ENCODE peak calls at places on chromosome 1, in five cellular contexts. M is body of pancreas; A is CD8-positive, alpha-beta memory T cell; K is lower lobe of right lung; G is stomach. L is an unnamed sample.
A peak's percentile ranks its signal among the peaks of the same experiment; 100 is the strongest.

GRCh38 chr1:150808134-150808533 is at the start of gene CTSK:
- DNase-seq in M (no peak), A (no peak), K (no peak), G (no peak), L (no peak)

GRCh38 chr1:31556481-31557006 is 19.8 kb upstream of the TINAGL1 start:
- DNase-seq in M (no peak), A (no peak), K (no peak), G (no peak), L (no peak)

GRCh38 chr1:55823521-55824296 is 608.5 kb upstream of the USP24 start:
- DNase-seq in M (no peak), A (no peak), K (no peak), G (no peak), L (no peak)

GRCh38 chr1:29785554-29785953 is 549.2 kb downstream of the PTPRU start:
- DNase-seq in M (no peak), A (no peak), K (no peak), G (no peak), L (no peak)

GRCh38 chr1:67793562-67793961 is 39.7 kb downstream of the GNG12 start:
- DNase-seq in M (no peak), A (no peak), K (no peak), G (no peak), L (no peak)

GRCh38 chr1:31483012-31483946 is 70.3 kb downstream of the SERINC2 start:
- DNase-seq in M (peak; percentile 75), A (no peak), K (no peak), G (peak; percentile 54), L (peak; percentile 71)

GRCh38 chr1:205088341-205088740 is 4.1 kb upstream of the TMEM81 start:
- DNase-seq in M (no peak), A (no peak), K (no peak), G (no peak), L (no peak)

GRCh38 chr1:201754353-201754752 is 74.6 kb upstream of the IPO9 start:
- DNase-seq in M (no peak), A (no peak), K (no peak), G (no peak), L (no peak)

GRCh38 chr1:48789903-48790302 is 13.2 kb upstream of the BEND5 start:
- DNase-seq in M (no peak), A (no peak), K (no peak), G (no peak), L (no peak)

GRCh38 chr1:56676571-56677035 is 31.5 kb downstream of the PRKAA2 start:
- DNase-seq in M (no peak), A (no peak), K (no peak), G (no peak), L (no peak)

GRCh38 chr1:206808615-206809014 is 36.3 kb upstream of the IL10 start:
- DNase-seq in M (peak; percentile 22), A (peak; percentile 69), K (no peak), G (no peak), L (no peak)

GRCh38 chr1:185401019-185401418 is 84.0 kb upstream of the IVNS1ABP start:
- DNase-seq in M (no peak), A (no peak), K (no peak), G (no peak), L (no peak)

GRCh38 chr1:248873993-248874671 is 15.2 kb upstream of the ZNF692 start:
- DNase-seq in M (peak; percentile 85), A (peak; percentile 93), K (peak; percentile 69), G (peak; percentile 76), L (peak; percentile 66)

GRCh38 chr1:9798236-9799130 is 25.3 kb downstream of the CLSTN1 start:
- DNase-seq in M (no peak), A (no peak), K (no peak), G (no peak), L (no peak)

GRCh38 chr1:108719253-108719652 is 6.5 kb downstream of the FNDC7 start:
- DNase-seq in M (no peak), A (no peak), K (no peak), G (no peak), L (no peak)

GRCh38 chr1:6850537-6850936 is 65.3 kb downstream of the CAMTA1 start:
- DNase-seq in M (no peak), A (no peak), K (no peak), G (no peak), L (no peak)

GRCh38 chr1:44848456-44849181 is 5.6 kb upstream of the PTCH2 start:
- DNase-seq in M (no peak), A (no peak), K (no peak), G (no peak), L (no peak)

GRCh38 chr1:89692601-89693503 is 59.9 kb downstream of the LRRC8C start:
- DNase-seq in M (no peak), A (no peak), K (no peak), G (no peak), L (no peak)

GRCh38 chr1:168483531-168483930 is 60.3 kb downstream of the XCL2 start:
- DNase-seq in M (no peak), A (no peak), K (no peak), G (no peak), L (no peak)

GRCh38 chr1:32765561-32766327 is 51.4 kb downstream of the YARS1 start:
- DNase-seq in M (no peak), A (no peak), K (peak; percentile 41), G (no peak), L (no peak)

GRCh38 chr1:119286587-119287181 is 81.9 kb upstream of the HAO2 start:
- DNase-seq in M (peak; percentile 9), A (no peak), K (no peak), G (no peak), L (peak; percentile 37)

GRCh38 chr1:204258213-204259115 is 44.7 kb upstream of the GOLT1A start:
- DNase-seq in M (peak; percentile 78), A (no peak), K (peak; percentile 75), G (peak; percentile 67), L (peak; percentile 81)

GRCh38 chr1:192807968-192808587 is 761 bp upstream of the RGS2 start:
- DNase-seq in M (no peak), A (no peak), K (no peak), G (no peak), L (no peak)

GRCh38 chr1:219518168-219518905 is 94.6 kb downstream of the ZC3H11B start:
- DNase-seq in M (no peak), A (no peak), K (no peak), G (no peak), L (peak; percentile 16)

GRCh38 chr1:210132582-210132981 is 100.0 kb upstream of the SERTAD4 start:
- DNase-seq in M (no peak), A (no peak), K (no peak), G (no peak), L (no peak)

GRCh38 chr1:182383037-182383661 is 8.4 kb downstream of the GLUL start:
- DNase-seq in M (no peak), A (no peak), K (no peak), G (no peak), L (no peak)
- H3K27ac ChIP-seq in M (no peak overlapping the region), A (no peak overlapping the region), K (peak overlapping the region; percentile 1), G (peak overlapping the region; percentile 99), L (no peak overlapping the region)

GRCh38 chr1:99993468-99993845 is 23.7 kb downstream of the SLC35A3 start:
- DNase-seq in M (no peak), A (no peak), K (no peak), G (no peak), L (no peak)

GRCh38 chr1:99996951-99997350 is 27.2 kb downstream of the SLC35A3 start:
- DNase-seq in M (no peak), A (no peak), K (no peak), G (no peak), L (no peak)

GRCh38 chr1:99994496-99994895 is 24.7 kb downstream of the SLC35A3 start:
- DNase-seq in M (no peak), A (no peak), K (no peak), G (no peak), L (no peak)

GRCh38 chr1:99992044-99992722 is 22.4 kb downstream of the SLC35A3 start:
- DNase-seq in M (no peak), A (no peak), K (no peak), G (no peak), L (no peak)

GRCh38 chr1:99992760-99993467 is 23.1 kb downstream of the SLC35A3 start:
- DNase-seq in M (no peak), A (no peak), K (no peak), G (no peak), L (no peak)
- H3K4me3 ChIP-seq in M (no peak overlapping the region), A (no peak overlapping the region), K (no peak overlapping the region), G (no peak overlapping the region), L (no peak overlapping the region)

GRCh38 chr1:64984737-64985136 is 18.4 kb upstream of the JAK1 start:
- DNase-seq in M (no peak), A (no peak), K (no peak), G (no peak), L (no peak)

GRCh38 chr1:64984106-64984505 is 17.8 kb upstream of the JAK1 start:
- DNase-seq in M (no peak), A (no peak), K (no peak), G (no peak), L (no peak)

GRCh38 chr1:64983110-64983509 is 16.8 kb upstream of the JAK1 start:
- DNase-seq in M (no peak), A (no peak), K (no peak), G (no peak), L (peak; percentile 65)

GRCh38 chr1:64982134-64982533 is 15.8 kb upstream of the JAK1 start:
- DNase-seq in M (no peak), A (no peak), K (no peak), G (peak; percentile 27), L (no peak)

DNA sequence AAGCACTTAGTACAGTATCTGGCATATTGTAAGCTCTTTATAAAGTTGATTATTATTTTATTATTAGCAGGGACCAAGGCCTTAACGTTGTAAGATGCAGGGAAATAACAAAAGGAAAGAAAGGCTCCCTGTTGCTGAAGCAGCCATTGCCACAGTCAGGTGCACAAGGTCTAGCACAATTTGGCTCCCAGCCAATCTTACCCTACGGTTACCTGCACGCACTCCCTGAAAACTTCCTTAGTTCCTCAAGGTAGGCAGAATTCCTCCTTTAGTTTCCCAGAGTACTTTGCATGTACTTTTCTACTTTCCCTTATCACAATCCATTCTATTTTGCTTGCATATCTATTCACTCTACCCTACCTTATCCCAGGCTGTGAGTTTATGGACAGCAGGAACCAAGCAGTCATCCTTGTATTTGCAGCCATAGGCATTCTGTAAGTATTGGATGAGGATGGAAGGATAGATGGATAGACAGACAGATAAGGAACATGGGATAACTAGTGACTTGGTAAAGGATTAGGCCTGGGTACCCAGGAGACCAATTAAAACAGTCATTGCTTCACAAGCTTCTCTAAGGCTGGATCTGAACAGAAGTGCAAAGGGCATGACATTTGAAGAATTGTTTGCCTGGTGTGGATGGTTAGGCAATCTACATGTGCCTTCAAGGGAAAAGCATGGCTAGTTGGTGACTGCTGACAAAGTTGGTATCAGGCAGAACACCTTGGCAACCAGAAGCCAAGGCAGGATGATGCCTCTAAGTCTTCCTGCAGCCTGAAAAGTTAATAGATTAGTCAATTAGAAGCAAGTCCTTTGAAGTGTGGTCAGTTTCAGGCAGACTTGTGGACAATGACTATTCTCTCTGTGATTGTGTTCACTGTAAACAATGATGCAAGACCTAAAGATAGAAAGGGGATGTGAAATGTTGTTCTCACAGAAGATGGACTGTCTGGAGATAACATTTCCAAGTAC is 20.8 kb upstream of the JAK1 start:
- DNase-seq in M (peak; percentile 41), A (no peak), K (no peak), G (no peak), L (no peak)
- H3K27ac ChIP-seq in M (no peak overlapping the region), A (no peak overlapping the region), K (no peak overlapping the region), G (no peak overlapping the region), L (no peak overlapping the region)

DNA sequence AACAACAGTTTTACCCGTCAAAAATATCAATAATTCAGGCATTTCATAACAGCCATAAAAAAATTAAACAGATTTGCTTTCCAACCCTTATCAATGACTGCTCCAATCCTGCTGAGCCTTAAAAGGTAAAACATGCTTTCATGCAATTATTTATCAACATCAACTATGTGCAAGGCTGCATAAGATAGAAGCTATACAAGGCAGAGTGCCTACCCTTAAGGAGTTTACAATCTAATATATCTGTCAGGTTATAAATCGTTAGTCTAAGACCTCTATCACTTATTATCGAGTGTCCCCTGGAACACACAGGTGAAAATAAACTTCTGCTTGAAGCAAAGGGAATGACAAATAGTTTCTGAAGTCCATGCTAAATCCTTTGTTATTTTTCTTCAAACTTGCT is 1.8 kb downstream of the ERRFI1 start:
- DNase-seq in M (no peak), A (no peak), K (no peak), G (no peak), L (no peak)
- H3K4me3 ChIP-seq in M (peak overlapping the region; percentile 76), A (no peak overlapping the region), K (peak overlapping the region; percentile 76), G (peak overlapping the region; percentile 70), L (no peak overlapping the region)

L was measured in adrenal gland.